ENCODE peak calls at places on chromosome 16, in five cellular contexts. B, O, Y, W and Z are unnamed samples.
A peak's percentile ranks its signal among the peaks of the same experiment; 100 is the strongest.

GRCh38 chr16:49641250-49641649 is 214.7 kb downstream of the ZNF423 start:
- ATAC-seq in B (no peak), O (no peak), Y (no peak), W (no peak), Z (no peak)

GRCh38 chr16:492211-492875 is 35.2 kb upstream of the CAPN15 start:
- ATAC-seq in B (no peak), O (no peak), Y (no peak), W (no peak), Z (no peak)

GRCh38 chr16:88315543-88316105 is 67.1 kb upstream of the ZNF469 start:
- ATAC-seq in B (peak; percentile 80), O (no peak), Y (no peak), W (peak; percentile 60), Z (peak; percentile 74)

GRCh38 chr16:89827383-89828198 is 684 bp upstream of the SPIRE2 start:
- ATAC-seq in B (peak; percentile 70), O (no peak), Y (no peak), W (peak; percentile 60), Z (peak; percentile 52)

GRCh38 chr16:67456383-67457140 is 24.4 kb downstream of the ATP6V0D1 start:
- ATAC-seq in B (no peak), O (no peak), Y (no peak), W (peak; percentile 38), Z (peak; percentile 71)

GRCh38 chr16:1175566-1176279 is 22.8 kb downstream of the CACNA1H start:
- ATAC-seq in B (no peak), O (no peak), Y (no peak), W (no peak), Z (no peak)

GRCh38 chr16:79267781-79268180 is 332.8 kb downstream of the MAF start:
- ATAC-seq in B (no peak), O (no peak), Y (peak; percentile 54), W (no peak), Z (no peak)

GRCh38 chr16:2299915-2300192 is 31.9 kb upstream of the RNPS1 start:
- ATAC-seq in B (no peak), O (no peak), Y (no peak), W (no peak), Z (no peak)